ENCODE peak calls at places on chromosomes 1 and 21, in four cellular contexts. One of them, this sample, is unnamed.

GRCh38 chr1:29531596-29531995 is 295.3 kb downstream of the PTPRU start:
- DNase-seq in fibroblast of lung: no peak
- DNase-seq in OCI-LY7: no peak
- DNase-seq in IMR-90: no peak
- DNase-seq in this sample: no peak

GRCh38 chr1:52727114-52727586 is 897 bp downstream of the ZYG11B start:
- DNase-seq in OCI-LY7: peak; percentile 12
- DNase-seq in fibroblast of lung: no peak
- DNase-seq in IMR-90: no peak
- DNase-seq in this sample: peak; percentile 16

GRCh38 chr1:41705798-41706197 is 212.9 kb downstream of the HIVEP3 start:
- DNase-seq in IMR-90: no peak
- DNase-seq in OCI-LY7: no peak
- DNase-seq in fibroblast of lung: no peak
- DNase-seq in this sample: no peak

GRCh38 chr21:35136586-35137254 is 87.6 kb upstream of the RUNX1 start:
- DNase-seq in OCI-LY7: no peak
- DNase-seq in fibroblast of lung: peak; percentile 92
- DNase-seq in IMR-90: peak; percentile 62
- DNase-seq in this sample: peak; percentile 55

GRCh38 chr1:7941437-7941793 is 776 bp upstream of the TNFRSF9 start:
- DNase-seq in OCI-LY7: no peak
- DNase-seq in IMR-90: peak; percentile 46
- DNase-seq in fibroblast of lung: peak; percentile 34
- DNase-seq in this sample: no peak

GRCh38 chr1:111285879-111286278 is 4.8 kb upstream of the CHIA start:
- DNase-seq in OCI-LY7: no peak
- DNase-seq in IMR-90: no peak
- DNase-seq in fibroblast of lung: no peak
- DNase-seq in this sample: no peak

GRCh38 chr1:28458237-28459228 is 47.3 kb upstream of the RCC1 start:
- DNase-seq in OCI-LY7: no peak
- DNase-seq in fibroblast of lung: peak; percentile 32
- DNase-seq in IMR-90: peak; percentile 21
- DNase-seq in this sample: no peak

GRCh38 chr21:42081138-42081537 is 10.0 kb downstream of the UMODL1 start:
- DNase-seq in IMR-90: no peak
- DNase-seq in fibroblast of lung: peak; percentile 37
- DNase-seq in OCI-LY7: no peak
- DNase-seq in this sample: no peak

GRCh38 chr1:200880212-200880611 is 7.4 kb downstream of the GPR25 start:
- DNase-seq in IMR-90: no peak
- DNase-seq in fibroblast of lung: no peak
- DNase-seq in OCI-LY7: no peak
- DNase-seq in this sample: no peak

GRCh38 chr1:180194048-180194425 is 36.0 kb upstream of the LHX4 start:
- DNase-seq in fibroblast of lung: no peak
- DNase-seq in OCI-LY7: no peak
- DNase-seq in IMR-90: no peak
- DNase-seq in this sample: no peak

GRCh38 chr1:109749221-109749620 is 8.4 kb upstream of the GSTM3 start:
- DNase-seq in fibroblast of lung: no peak
- DNase-seq in OCI-LY7: no peak
- DNase-seq in IMR-90: no peak
- DNase-seq in this sample: no peak
- H3K4me3 ChIP-seq in fibroblast of lung: no peak overlapping the region
- H3K4me3 ChIP-seq in OCI-LY7: no peak overlapping the region
- H3K4me3 ChIP-seq in IMR-90: no peak overlapping the region
- H3K4me3 ChIP-seq in this sample: no peak overlapping the region

DNA sequence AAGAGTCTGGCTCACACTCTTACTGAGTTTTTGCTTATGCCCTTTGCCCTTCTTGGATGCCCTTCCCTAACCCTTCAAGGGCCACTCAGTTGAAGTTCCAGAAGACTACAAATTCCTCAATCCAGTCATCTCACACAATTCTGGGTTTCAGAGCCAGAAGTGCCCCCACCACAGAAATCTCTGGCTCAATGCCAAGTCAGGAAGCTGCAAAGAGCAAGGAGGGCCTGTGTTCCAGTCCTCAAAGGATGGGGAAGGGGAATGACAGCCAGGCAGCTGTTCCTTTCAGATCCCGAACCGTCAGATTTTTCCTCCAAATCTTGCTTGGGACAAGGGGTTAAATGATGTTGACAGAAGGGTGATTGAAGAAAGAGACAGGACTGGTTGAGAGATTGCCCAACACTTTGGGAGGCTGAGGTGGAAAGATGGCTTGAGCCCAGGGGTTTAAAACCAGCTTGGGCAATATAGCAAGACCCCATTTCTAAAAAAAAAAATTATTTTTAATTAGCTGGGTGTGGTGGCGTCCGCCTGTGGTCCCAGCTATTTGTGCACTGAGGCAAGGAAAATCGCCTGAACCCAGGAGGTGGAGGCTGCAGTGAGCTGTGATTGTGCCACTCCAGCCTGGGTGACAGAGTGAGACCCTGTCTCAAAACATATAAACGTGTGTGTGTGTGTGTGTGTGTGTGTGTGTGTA is 734 bp upstream of the HPDL start:
- DNase-seq in fibroblast of lung: peak; percentile 11
- DNase-seq in OCI-LY7: no peak
- DNase-seq in IMR-90: no peak
- DNase-seq in this sample: no peak
- H3K4me3 ChIP-seq in fibroblast of lung: no peak overlapping the region
- H3K4me3 ChIP-seq in OCI-LY7: peak overlapping the region; percentile 71
- H3K4me3 ChIP-seq in IMR-90: no peak overlapping the region
- H3K4me3 ChIP-seq in this sample: peak overlapping the region; percentile 53

GRCh38 chr1:156705321-156705917 is at the start of gene CRABP2:
- DNase-seq in IMR-90: no peak
- DNase-seq in fibroblast of lung: peak; percentile 37
- DNase-seq in OCI-LY7: no peak
- DNase-seq in this sample: no peak

GRCh38 chr1:156705918-156706646 is 699 bp upstream of the CRABP2 start:
- DNase-seq in OCI-LY7: peak; percentile 55
- DNase-seq in fibroblast of lung: peak; percentile 56
- DNase-seq in IMR-90: peak; percentile 34
- DNase-seq in this sample: peak; percentile 39

GRCh38 chr1:156707027-156707426 is 1.6 kb upstream of the CRABP2 start:
- DNase-seq in fibroblast of lung: no peak
- DNase-seq in IMR-90: no peak
- DNase-seq in OCI-LY7: no peak
- DNase-seq in this sample: no peak

GRCh38 chr1:156707486-156708244 is 2.3 kb upstream of the CRABP2 start:
- DNase-seq in fibroblast of lung: peak; percentile 59
- DNase-seq in IMR-90: peak; percentile 51
- DNase-seq in OCI-LY7: no peak
- DNase-seq in this sample: no peak

DNA sequence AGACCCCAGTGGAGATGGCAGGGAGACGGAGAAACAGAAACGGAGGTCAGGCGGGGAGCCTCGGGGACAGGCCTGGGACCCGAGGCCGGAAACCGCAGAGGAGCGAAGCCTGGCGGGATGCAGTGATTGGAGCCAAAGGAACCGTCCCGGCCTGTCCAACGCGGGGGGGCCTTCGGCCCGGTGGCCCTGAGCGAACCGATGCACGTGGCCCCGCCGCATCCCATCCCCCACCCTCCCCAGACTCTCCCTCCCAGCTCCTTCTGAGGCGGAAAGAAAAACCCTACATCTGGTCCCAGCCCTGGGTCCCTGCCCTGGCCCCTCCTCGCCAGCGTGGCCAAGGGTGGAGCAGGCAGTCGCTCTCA is 1.2 kb upstream of the CRABP2 start:
- DNase-seq in IMR-90: no peak
- DNase-seq in fibroblast of lung: peak; percentile 56
- DNase-seq in OCI-LY7: no peak
- DNase-seq in this sample: peak; percentile 40
- H3K4me3 ChIP-seq in IMR-90: no peak overlapping the region
- H3K4me3 ChIP-seq in fibroblast of lung: no peak overlapping the region
- H3K4me3 ChIP-seq in OCI-LY7: peak overlapping the region; percentile 53
- H3K4me3 ChIP-seq in this sample: peak overlapping the region; percentile 41

GRCh38 chr1:202348005-202348508 is 442 bp upstream of the PPP1R12B start:
- DNase-seq in IMR-90: no peak
- DNase-seq in OCI-LY7: no peak
- DNase-seq in fibroblast of lung: no peak
- DNase-seq in this sample: no peak
- H3K4me3 ChIP-seq in IMR-90: no peak overlapping the region
- H3K4me3 ChIP-seq in OCI-LY7: peak overlapping the region; percentile 55
- H3K4me3 ChIP-seq in fibroblast of lung: peak overlapping the region; percentile 14
- H3K4me3 ChIP-seq in this sample: no peak overlapping the region

GRCh38 chr1:217139513-217139912 is 416.3 kb upstream of the ESRRG start:
- DNase-seq in OCI-LY7: no peak
- DNase-seq in IMR-90: no peak
- DNase-seq in fibroblast of lung: no peak
- DNase-seq in this sample: no peak
- H3K4me3 ChIP-seq in OCI-LY7: no peak overlapping the region
- H3K4me3 ChIP-seq in IMR-90: no peak overlapping the region
- H3K4me3 ChIP-seq in fibroblast of lung: no peak overlapping the region
- H3K4me3 ChIP-seq in this sample: no peak overlapping the region

GRCh38 chr1:160432371-160432786 is 32.0 kb downstream of the VANGL2 start:
- DNase-seq in fibroblast of lung: no peak
- DNase-seq in OCI-LY7: peak; percentile 72
- DNase-seq in IMR-90: no peak
- DNase-seq in this sample: no peak
- H3K4me3 ChIP-seq in fibroblast of lung: no peak overlapping the region
- H3K4me3 ChIP-seq in OCI-LY7: peak overlapping the region; percentile 11
- H3K4me3 ChIP-seq in IMR-90: no peak overlapping the region
- H3K4me3 ChIP-seq in this sample: no peak overlapping the region

This sample was measured in astrocyte of the spinal cord.